ENCODE peak calls at places on chromosomes 1 and 21, in ten cellular contexts. One of them, this sample, is unnamed.

GRCh38 chr1:92317836-92318493 is 19.1 kb downstream of the RPAP2 start:
- DNase-seq in AG10803: no peak
- DNase-seq in H9: no peak
- DNase-seq in kidney: no peak
- DNase-seq in heart left ventricle: no peak
- DNase-seq in GM20000: no peak
- DNase-seq in cardiac fibroblast: peak; percentile 19
- DNase-seq in esophagus muscularis mucosa: no peak
- DNase-seq in DND-41: peak; percentile 25
- DNase-seq in mucosa of descending colon: no peak
- DNase-seq in this sample: peak; percentile 28

GRCh38 chr1:17646444-17647287 is 107.2 kb downstream of the ARHGEF10L start:
- DNase-seq in kidney: no peak
- DNase-seq in AG10803: no peak
- DNase-seq in DND-41: no peak
- DNase-seq in esophagus muscularis mucosa: no peak
- DNase-seq in cardiac fibroblast: no peak
- DNase-seq in mucosa of descending colon: no peak
- DNase-seq in GM20000: no peak
- DNase-seq in H9: peak; percentile 43
- DNase-seq in heart left ventricle: no peak
- DNase-seq in this sample: no peak

GRCh38 chr1:189775343-189775742 is 702.3 kb downstream of the BRINP3 start:
- DNase-seq in heart left ventricle: no peak
- DNase-seq in cardiac fibroblast: peak; percentile 79
- DNase-seq in AG10803: peak; percentile 1
- DNase-seq in kidney: no peak
- DNase-seq in esophagus muscularis mucosa: no peak
- DNase-seq in mucosa of descending colon: no peak
- DNase-seq in DND-41: no peak
- DNase-seq in GM20000: no peak
- DNase-seq in H9: no peak
- DNase-seq in this sample: no peak

GRCh38 chr21:17371470-17371869 is 141.4 kb upstream of the CXADR start:
- DNase-seq in esophagus muscularis mucosa: no peak
- DNase-seq in mucosa of descending colon: no peak
- DNase-seq in cardiac fibroblast: peak; percentile 69
- DNase-seq in H9: no peak
- DNase-seq in heart left ventricle: no peak
- DNase-seq in DND-41: no peak
- DNase-seq in AG10803: peak; percentile 1
- DNase-seq in kidney: no peak
- DNase-seq in GM20000: no peak
- DNase-seq in this sample: no peak

GRCh38 chr1:91604632-91605031 is 104.0 kb downstream of the CDC7 start:
- DNase-seq in esophagus muscularis mucosa: peak; percentile 70
- DNase-seq in cardiac fibroblast: peak; percentile 38
- DNase-seq in DND-41: no peak
- DNase-seq in heart left ventricle: no peak
- DNase-seq in GM20000: no peak
- DNase-seq in H9: no peak
- DNase-seq in mucosa of descending colon: no peak
- DNase-seq in AG10803: peak; percentile 58
- DNase-seq in kidney: no peak
- DNase-seq in this sample: no peak

GRCh38 chr21:33643658-33644311 is 1.5 kb downstream of the ITSN1 start:
- DNase-seq in AG10803: no peak
- DNase-seq in cardiac fibroblast: peak; percentile 23
- DNase-seq in heart left ventricle: no peak
- DNase-seq in GM20000: no peak
- DNase-seq in kidney: no peak
- DNase-seq in mucosa of descending colon: no peak
- DNase-seq in H9: no peak
- DNase-seq in esophagus muscularis mucosa: no peak
- DNase-seq in DND-41: no peak
- DNase-seq in this sample: no peak

GRCh38 chr1:33852711-33853110 is 11.2 kb upstream of the HMGB4 start:
- DNase-seq in AG10803: peak; percentile 89
- DNase-seq in esophagus muscularis mucosa: no peak
- DNase-seq in DND-41: no peak
- DNase-seq in mucosa of descending colon: no peak
- DNase-seq in GM20000: no peak
- DNase-seq in cardiac fibroblast: no peak
- DNase-seq in H9: no peak
- DNase-seq in kidney: no peak
- DNase-seq in heart left ventricle: no peak
- DNase-seq in this sample: no peak

GRCh38 chr1:22229374-22229773 is 86.5 kb upstream of the WNT4 start:
- DNase-seq in mucosa of descending colon: no peak
- DNase-seq in cardiac fibroblast: peak; percentile 28
- DNase-seq in heart left ventricle: no peak
- DNase-seq in esophagus muscularis mucosa: no peak
- DNase-seq in AG10803: no peak
- DNase-seq in kidney: no peak
- DNase-seq in H9: no peak
- DNase-seq in GM20000: no peak
- DNase-seq in DND-41: no peak
- DNase-seq in this sample: no peak

GRCh38 chr1:97137862-97138514 is 416.4 kb downstream of the PTBP2 start:
- DNase-seq in esophagus muscularis mucosa: no peak
- DNase-seq in DND-41: no peak
- DNase-seq in H9: peak; percentile 44
- DNase-seq in cardiac fibroblast: peak; percentile 91
- DNase-seq in heart left ventricle: peak; percentile 33
- DNase-seq in AG10803: peak; percentile 84
- DNase-seq in kidney: no peak
- DNase-seq in mucosa of descending colon: no peak
- DNase-seq in GM20000: peak; percentile 47
- DNase-seq in this sample: peak; percentile 34

GRCh38 chr1:244046907-244047738 is 4.0 kb upstream of the ZBTB18 start:
- DNase-seq in esophagus muscularis mucosa: no peak
- DNase-seq in heart left ventricle: no peak
- DNase-seq in kidney: no peak
- DNase-seq in GM20000: no peak
- DNase-seq in DND-41: peak; percentile 20
- DNase-seq in H9: no peak
- DNase-seq in cardiac fibroblast: peak; percentile 29
- DNase-seq in mucosa of descending colon: no peak
- DNase-seq in AG10803: no peak
- DNase-seq in this sample: peak; percentile 7

GRCh38 chr21:46289655-46290178 is 3.6 kb downstream of the YBEY start:
- DNase-seq in heart left ventricle: no peak
- DNase-seq in kidney: no peak
- DNase-seq in mucosa of descending colon: no peak
- DNase-seq in DND-41: no peak
- DNase-seq in cardiac fibroblast: no peak
- DNase-seq in AG10803: no peak
- DNase-seq in GM20000: no peak
- DNase-seq in esophagus muscularis mucosa: no peak
- DNase-seq in H9: no peak
- DNase-seq in this sample: no peak

GRCh38 chr1:62436039-62436465 is 797 bp upstream of the USP1 start:
- DNase-seq in GM20000: no peak
- DNase-seq in cardiac fibroblast: no peak
- DNase-seq in mucosa of descending colon: peak; percentile 99
- DNase-seq in kidney: peak; percentile 99
- DNase-seq in heart left ventricle: peak; percentile 96
- DNase-seq in DND-41: no peak
- DNase-seq in AG10803: no peak
- DNase-seq in H9: no peak
- DNase-seq in esophagus muscularis mucosa: peak; percentile 99
- DNase-seq in this sample: no peak

GRCh38 chr1:159891275-159892157 is 8.4 kb downstream of the CFAP45 start:
- DNase-seq in kidney: peak; percentile 89
- DNase-seq in cardiac fibroblast: peak; percentile 93
- DNase-seq in heart left ventricle: peak; percentile 84
- DNase-seq in esophagus muscularis mucosa: peak; percentile 94
- DNase-seq in AG10803: peak; percentile 87
- DNase-seq in mucosa of descending colon: peak; percentile 85
- DNase-seq in H9: peak; percentile 87
- DNase-seq in GM20000: peak; percentile 77
- DNase-seq in DND-41: peak; percentile 52
- DNase-seq in this sample: peak; percentile 87

DNA sequence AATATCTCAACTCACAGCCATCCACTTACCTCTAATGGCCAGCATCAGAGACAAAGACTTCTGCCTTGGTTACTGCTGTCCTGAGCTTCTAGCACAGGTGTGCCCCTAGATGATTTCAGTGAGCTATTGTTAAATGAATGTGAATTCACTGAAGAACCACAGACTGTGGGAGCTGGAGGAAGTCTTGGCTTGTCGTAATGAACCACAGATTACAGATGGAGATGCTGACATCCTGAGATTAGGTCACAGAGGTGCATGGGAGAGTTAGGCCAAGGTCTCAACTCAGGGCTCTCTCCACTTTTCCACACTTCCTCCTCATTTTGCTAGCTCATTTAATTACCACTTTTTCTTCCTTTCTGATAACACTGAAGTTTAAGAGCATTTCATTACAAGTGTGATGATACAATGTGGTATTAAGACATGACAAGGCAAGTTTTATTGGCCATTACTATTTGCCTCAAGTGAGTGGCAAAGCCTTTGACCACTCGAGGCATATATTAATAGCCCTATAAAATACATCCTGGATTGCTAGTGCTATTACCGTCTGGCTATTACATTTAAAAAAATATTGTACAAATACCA is 30.8 kb downstream of the ST6GALNAC3 start:
- DNase-seq in esophagus muscularis mucosa: no peak
- DNase-seq in kidney: no peak
- DNase-seq in cardiac fibroblast: no peak
- DNase-seq in AG10803: no peak
- DNase-seq in heart left ventricle: no peak
- DNase-seq in DND-41: no peak
- DNase-seq in mucosa of descending colon: no peak
- DNase-seq in H9: no peak
- DNase-seq in GM20000: no peak
- DNase-seq in this sample: no peak
- TF ChIP-seq CTCF in esophagus muscularis mucosa: no peak
- TF ChIP-seq CTCF in kidney: no peak
- TF ChIP-seq CTCF in cardiac fibroblast: no peak
- TF ChIP-seq CTCF in AG10803: no peak
- TF ChIP-seq CTCF in heart left ventricle: no peak
- TF ChIP-seq CTCF in DND-41: no peak
- TF ChIP-seq CTCF in mucosa of descending colon: no peak
- TF ChIP-seq CTCF in H9: no peak
- TF ChIP-seq CTCF in GM20000: no peak
- TF ChIP-seq CTCF in this sample: no peak

GRCh38 chr1:44314401-44314800 is 40.7 kb downstream of the ERI3 start:
- DNase-seq in mucosa of descending colon: no peak
- DNase-seq in cardiac fibroblast: no peak
- DNase-seq in esophagus muscularis mucosa: no peak
- DNase-seq in AG10803: no peak
- DNase-seq in DND-41: no peak
- DNase-seq in GM20000: no peak
- DNase-seq in H9: peak; percentile 36
- DNase-seq in heart left ventricle: no peak
- DNase-seq in kidney: no peak
- DNase-seq in this sample: no peak
- TF ChIP-seq CTCF in mucosa of descending colon: no peak
- TF ChIP-seq CTCF in cardiac fibroblast: peak; percentile 26
- TF ChIP-seq CTCF in esophagus muscularis mucosa: no peak
- TF ChIP-seq CTCF in AG10803: peak; percentile 13
- TF ChIP-seq CTCF in DND-41: no peak
- TF ChIP-seq CTCF in GM20000: no peak
- TF ChIP-seq CTCF in H9: peak; percentile 57
- TF ChIP-seq CTCF in heart left ventricle: no peak
- TF ChIP-seq CTCF in kidney: no peak
- TF ChIP-seq CTCF in this sample: no peak

DNA sequence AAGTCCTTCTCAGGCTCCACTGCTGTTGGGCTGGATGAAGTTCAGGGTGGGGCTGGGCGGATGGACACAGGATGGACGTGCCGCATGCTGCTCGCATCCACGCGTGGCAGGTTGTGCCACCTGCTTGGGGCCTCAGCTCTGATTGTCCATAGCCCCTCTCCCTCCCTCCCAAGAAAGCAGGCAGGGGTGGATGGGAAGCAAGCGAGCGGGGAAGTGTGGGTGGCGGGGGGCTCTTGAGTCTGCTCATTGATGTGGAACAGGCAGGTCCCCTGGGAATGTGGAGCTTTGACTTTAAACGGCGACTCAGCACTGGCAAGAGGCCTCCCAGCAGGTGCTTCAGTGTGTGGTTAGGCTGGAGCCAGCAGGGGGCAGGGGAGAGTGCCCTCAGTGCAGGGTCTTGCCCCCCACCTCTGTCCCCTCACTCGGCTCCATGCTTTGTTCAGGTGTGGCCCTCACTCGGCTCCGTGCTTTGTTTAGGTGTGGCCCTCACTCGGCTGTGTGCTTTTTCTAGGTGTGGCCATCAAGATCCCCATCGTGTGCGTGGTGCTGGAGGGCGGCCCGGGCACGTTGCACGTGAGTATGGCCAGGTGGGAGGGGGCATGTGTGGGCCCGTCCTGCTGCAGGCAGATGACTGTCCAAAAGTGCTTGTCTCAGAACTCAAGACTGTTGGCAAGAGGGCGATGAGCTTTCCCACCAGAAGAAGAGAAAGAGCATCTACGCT is 23.9 kb downstream of the TRPM2 start:
- DNase-seq in DND-41: peak; percentile 51
- DNase-seq in GM20000: no peak
- DNase-seq in cardiac fibroblast: no peak
- DNase-seq in kidney: peak; percentile 59
- DNase-seq in mucosa of descending colon: no peak
- DNase-seq in heart left ventricle: no peak
- DNase-seq in H9: peak; percentile 60
- DNase-seq in AG10803: no peak
- DNase-seq in esophagus muscularis mucosa: no peak
- DNase-seq in this sample: no peak
- TF ChIP-seq CTCF in DND-41: peak; percentile 54
- TF ChIP-seq CTCF in GM20000: no peak
- TF ChIP-seq CTCF in cardiac fibroblast: no peak
- TF ChIP-seq CTCF in kidney: no peak
- TF ChIP-seq CTCF in mucosa of descending colon: no peak
- TF ChIP-seq CTCF in heart left ventricle: no peak
- TF ChIP-seq CTCF in H9: peak; percentile 57
- TF ChIP-seq CTCF in AG10803: no peak
- TF ChIP-seq CTCF in esophagus muscularis mucosa: no peak
- TF ChIP-seq CTCF in this sample: no peak

DNA sequence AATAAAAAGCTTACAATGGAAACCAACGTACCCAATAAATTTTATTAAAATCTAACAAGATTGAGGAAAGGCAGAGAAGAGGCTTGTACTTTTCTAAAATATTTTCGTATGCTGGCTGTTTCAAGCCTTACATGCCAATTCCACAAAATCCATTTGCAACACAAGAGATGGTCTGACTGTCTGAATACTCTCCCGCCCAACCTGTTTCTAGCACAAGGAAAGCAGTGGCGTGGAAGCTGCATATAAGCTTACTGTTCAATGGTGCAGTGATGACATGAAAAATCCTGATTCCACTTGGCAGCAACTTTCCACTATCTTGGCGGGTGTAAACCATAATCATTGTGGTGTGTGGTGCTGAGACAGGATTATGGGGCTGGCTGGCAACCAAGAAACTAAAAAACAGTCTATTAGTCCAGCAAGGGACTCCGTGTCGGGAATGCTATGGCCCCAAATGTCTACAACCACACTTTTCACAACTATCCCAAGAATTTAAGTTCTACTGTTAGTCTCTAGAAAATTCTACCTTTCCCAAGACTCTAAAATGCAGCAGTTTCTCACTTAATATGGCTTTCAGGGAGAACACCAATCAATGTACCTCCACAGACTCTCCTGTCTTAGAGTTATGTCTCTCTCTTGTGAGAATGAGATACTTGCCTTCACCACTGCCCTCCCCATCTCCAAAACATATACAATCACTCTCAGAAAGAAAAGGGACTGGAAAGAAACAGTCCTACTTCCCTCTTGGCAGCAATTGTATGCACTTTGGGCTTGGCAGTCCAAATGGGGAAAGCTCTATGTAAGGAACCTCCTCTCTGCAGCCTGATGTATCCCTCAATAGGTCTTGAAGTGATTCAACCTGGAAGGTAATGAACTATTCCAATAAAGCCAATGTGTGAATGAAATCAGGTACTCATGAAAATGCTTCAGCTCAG is 9.5 kb downstream of the COLGALT2 start:
- DNase-seq in mucosa of descending colon: no peak
- DNase-seq in heart left ventricle: no peak
- DNase-seq in AG10803: peak; percentile 69
- DNase-seq in H9: no peak
- DNase-seq in DND-41: no peak
- DNase-seq in esophagus muscularis mucosa: no peak
- DNase-seq in GM20000: no peak
- DNase-seq in cardiac fibroblast: peak; percentile 36
- DNase-seq in kidney: no peak
- DNase-seq in this sample: no peak
- TF ChIP-seq CTCF in mucosa of descending colon: no peak
- TF ChIP-seq CTCF in heart left ventricle: no peak
- TF ChIP-seq CTCF in AG10803: no peak
- TF ChIP-seq CTCF in H9: no peak
- TF ChIP-seq CTCF in DND-41: no peak
- TF ChIP-seq CTCF in esophagus muscularis mucosa: no peak
- TF ChIP-seq CTCF in GM20000: no peak
- TF ChIP-seq CTCF in cardiac fibroblast: no peak
- TF ChIP-seq CTCF in kidney: no peak
- TF ChIP-seq CTCF in this sample: no peak

This sample was measured in activated CD8-positive, alpha-beta T cell treated with anti-CD3 and anti-CD28 coated beads for 36 hours.